ENCODE peak calls at places on chromosomes 1 and 21, in six cellular contexts. C is IMR-90, M is H9, L is H1, X is trophoblast cell, T is neuronal stem cell. I is an unnamed sample.
A peak's percentile ranks its signal among the peaks of the same experiment; 100 is the strongest.

GRCh38 chr1:199422206-199422605 is 605.3 kb upstream of the NR5A2 start:
- DNase-seq in C (peak; percentile 55), M (peak; percentile 62), L (peak; percentile 45), X (peak; percentile 6), T (no peak), I (peak; percentile 60)

GRCh38 chr21:43286196-43286595 is 117.4 kb downstream of the CRYAA start:
- DNase-seq in C (no peak), M (no peak), L (no peak), X (peak; percentile 65), T (no peak), I (no peak)

GRCh38 chr1:151919246-151919645 is 9.9 kb upstream of the THEM4 start:
- DNase-seq in C (no peak), M (no peak), L (no peak), X (no peak), T (no peak), I (no peak)

GRCh38 chr1:11132571-11133293 is 33.1 kb upstream of the EXOSC10 start:
- DNase-seq in C (no peak), M (no peak), L (no peak), X (no peak), T (no peak), I (no peak)

GRCh38 chr1:171081994-171082295 is 8.8 kb upstream of the FMO3 start:
- DNase-seq in C (no peak), M (no peak), L (no peak), X (no peak), T (no peak), I (no peak)

GRCh38 chr1:25037174-25038074 is 107.3 kb upstream of the RUNX3 start:
- DNase-seq in C (peak; percentile 13), M (peak; percentile 69), L (peak; percentile 82), X (no peak), T (no peak), I (peak; percentile 49)

GRCh38 chr1:172108494-172108893 is 267.2 kb downstream of the DNM3 start:
- DNase-seq in C (no peak), M (no peak), L (no peak), X (no peak), T (no peak), I (no peak)

GRCh38 chr1:30466026-30466425 is 257.4 kb downstream of the MATN1 start:
- DNase-seq in C (no peak), M (no peak), L (no peak), X (no peak), T (no peak), I (no peak)

GRCh38 chr1:184827600-184828368 is 73.1 kb upstream of the EDEM3 start:
- DNase-seq in C (peak; percentile 73), M (peak; percentile 33), L (no peak), X (peak; percentile 60), T (no peak), I (peak; percentile 67)

GRCh38 chr1:54403808-54404261 is 2.4 kb downstream of the SSBP3 start:
- DNase-seq in C (peak; percentile 84), M (no peak), L (no peak), X (no peak), T (no peak), I (peak; percentile 77)

GRCh38 chr1:203368624-203369451 is 17.9 kb upstream of the FMOD start:
- DNase-seq in C (peak; percentile 69), M (no peak), L (no peak), X (no peak), T (no peak), I (peak; percentile 83)

GRCh38 chr1:38138498-38139233 is 92.1 kb upstream of the POU3F1 start:
- DNase-seq in C (peak; percentile 97), M (no peak), L (no peak), X (no peak), T (no peak), I (peak; percentile 43)

GRCh38 chr1:66352783-66353182 is 181.2 kb upstream of the SGIP1 start:
- DNase-seq in C (no peak), M (no peak), L (no peak), X (no peak), T (no peak), I (no peak)

GRCh38 chr1:66353207-66353606 is 180.7 kb upstream of the SGIP1 start:
- DNase-seq in C (no peak), M (peak; percentile 54), L (no peak), X (no peak), T (peak; percentile 60), I (no peak)

GRCh38 chr1:66356605-66357004 is 177.3 kb upstream of the SGIP1 start:
- DNase-seq in C (no peak), M (no peak), L (no peak), X (no peak), T (no peak), I (no peak)

GRCh38 chr1:66355756-66356155 is 178.2 kb upstream of the SGIP1 start:
- DNase-seq in C (no peak), M (no peak), L (no peak), X (no peak), T (no peak), I (no peak)

GRCh38 chr1:66354311-66354922 is 179.5 kb upstream of the SGIP1 start:
- DNase-seq in C (peak; percentile 69), M (no peak), L (no peak), X (peak; percentile 3), T (no peak), I (peak; percentile 41)
- H3K18ac ChIP-seq in C (peak overlapping the region; percentile 88), M (peak overlapping the region; percentile 45), L (no peak overlapping the region), X (no peak overlapping the region), T (no peak overlapping the region), I (no peak overlapping the region)

GRCh38 chr21:16568661-16569060 is 838.9 kb downstream of the USP25 start:
- DNase-seq in C (no peak), M (no peak), L (no peak), X (no peak), T (no peak), I (no peak)

GRCh38 chr21:16569679-16570078 is 839.9 kb downstream of the USP25 start:
- DNase-seq in C (peak; percentile 39), M (no peak), L (no peak), X (peak; percentile 7), T (no peak), I (no peak)

GRCh38 chr21:16563111-16563510 is 833.3 kb downstream of the USP25 start:
- DNase-seq in C (no peak), M (no peak), L (no peak), X (no peak), T (no peak), I (no peak)

GRCh38 chr21:16563795-16564194 is 834.0 kb downstream of the USP25 start:
- DNase-seq in C (no peak), M (peak; percentile 69), L (peak; percentile 51), X (peak; percentile 26), T (peak; percentile 43), I (no peak)
- H3K14ac ChIP-seq in C (no peak overlapping the region), M (peak overlapping the region; percentile 36), L (no peak overlapping the region), X (peak overlapping the region; percentile 76), T (no peak overlapping the region), I (no peak overlapping the region)

DNA sequence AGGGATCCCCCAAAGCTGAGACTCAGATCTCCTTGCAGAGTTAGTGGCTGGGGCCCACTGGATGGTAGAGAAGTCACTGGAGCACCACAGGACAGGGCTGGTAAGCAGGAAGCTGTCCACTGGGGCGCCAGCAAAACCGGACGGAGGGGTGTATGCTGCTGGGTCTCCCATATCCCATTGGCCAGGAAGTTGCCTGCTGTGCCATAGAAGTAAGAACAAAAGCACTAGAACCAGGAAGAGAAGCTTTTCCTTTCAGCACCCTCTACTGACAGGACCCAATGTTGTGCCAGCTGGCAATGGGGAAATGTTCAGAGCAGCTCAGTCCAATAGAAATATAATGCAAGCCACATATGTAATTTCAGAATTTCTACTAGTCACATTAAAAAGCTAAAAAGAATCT is 146.6 kb downstream of the SPATA46 start:
- DNase-seq in C (no peak), M (peak; percentile 85), L (peak; percentile 59), X (no peak), T (no peak), I (no peak)
- H3K18ac ChIP-seq in C (no peak overlapping the region), M (no peak overlapping the region), L (no peak overlapping the region), X (no peak overlapping the region), T (no peak overlapping the region), I (no peak overlapping the region)

GRCh38 chr1:205522692-205523091 is 18.2 kb downstream of the CDK18 start:
- DNase-seq in C (no peak), M (no peak), L (no peak), X (no peak), T (no peak), I (no peak)

GRCh38 chr1:205521646-205522150 is 17.2 kb downstream of the CDK18 start:
- DNase-seq in C (no peak), M (no peak), L (no peak), X (no peak), T (no peak), I (no peak)

GRCh38 chr1:205524794-205525101 is 20.3 kb downstream of the CDK18 start:
- DNase-seq in C (no peak), M (no peak), L (no peak), X (no peak), T (no peak), I (no peak)

GRCh38 chr1:205523891-205524793 is 19.7 kb downstream of the CDK18 start:
- DNase-seq in C (peak; percentile 59), M (peak; percentile 77), L (peak; percentile 94), X (peak; percentile 66), T (peak; percentile 78), I (peak; percentile 74)

DNA sequence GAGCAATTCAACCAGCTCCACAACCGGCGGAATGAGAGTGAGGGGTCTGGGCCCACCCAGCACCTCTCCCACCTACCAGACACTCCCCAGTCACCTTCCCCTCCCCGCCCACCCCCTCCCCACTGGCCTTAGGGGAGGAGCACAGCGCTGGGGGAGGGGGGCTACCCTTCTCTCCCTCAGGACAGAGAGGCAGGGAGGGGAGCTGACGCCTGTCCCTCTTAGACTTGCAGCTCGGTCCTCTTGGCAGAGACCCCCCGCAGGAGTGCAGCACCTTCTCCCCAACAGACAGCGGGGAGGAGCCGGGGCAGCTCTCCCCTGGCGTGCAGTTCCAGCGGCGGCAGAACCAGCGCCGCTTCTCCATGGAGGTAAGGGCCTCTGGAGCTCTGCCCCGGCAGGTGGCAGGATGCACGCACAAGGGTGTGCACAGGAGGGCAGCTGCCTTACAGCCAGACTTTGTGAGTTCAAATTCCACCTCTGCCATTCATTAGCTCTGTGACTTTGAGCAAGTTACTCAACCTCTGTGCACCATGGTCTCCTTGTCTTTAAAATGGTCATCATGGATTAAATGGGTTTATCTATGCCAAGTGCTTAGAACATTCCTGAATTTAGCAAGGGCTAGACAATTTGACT is 18.9 kb downstream of the CDK18 start:
- DNase-seq in C (no peak), M (no peak), L (no peak), X (no peak), T (no peak), I (no peak)
- H3K14ac ChIP-seq in C (no peak overlapping the region), M (no peak overlapping the region), L (no peak overlapping the region), X (no peak overlapping the region), T (no peak overlapping the region), I (no peak overlapping the region)

GRCh38 chr1:245544236-245544635 is 389.5 kb downstream of the KIF26B start:
- DNase-seq in C (no peak), M (no peak), L (no peak), X (no peak), T (no peak), I (no peak)
- H3K18ac ChIP-seq in C (no peak overlapping the region), M (no peak overlapping the region), L (no peak overlapping the region), X (no peak overlapping the region), T (no peak overlapping the region), I (no peak overlapping the region)

GRCh38 chr1:17704176-17704575 is 51.0 kb upstream of the ACTL8 start:
- DNase-seq in C (no peak), M (no peak), L (no peak), X (no peak), T (no peak), I (no peak)
- H3K14ac ChIP-seq in C (no peak overlapping the region), M (no peak overlapping the region), L (no peak overlapping the region), X (no peak overlapping the region), T (no peak overlapping the region), I (no peak overlapping the region)